ENCODE peak calls at places on chromosomes 13 and 19, in six cellular contexts. M is CD8-positive, alpha-beta T cell; E is cardiac muscle cell; A is heart left ventricle; Q is mammary epithelial cell; F is fibroblast of lung. N is an unnamed sample.

GRCh38 chr13:99865420-99865930 is 106.1 kb downstream of the ZIC5 start:
- DNase-seq in M (no peak), E (no peak), A (no peak), Q (no peak), F (no peak), N (no peak)

GRCh38 chr19:23321953-23322549 is 71.9 kb upstream of the ZNF724 start:
- DNase-seq in M (no peak), E (no peak), A (no peak), Q (no peak), F (no peak), N (no peak)

GRCh38 chr13:45257638-45258338 is 56.9 kb upstream of the KCTD4 start:
- DNase-seq in M (no peak), E (no peak), A (no peak), Q (no peak), F (peak; percentile 57), N (no peak)

GRCh38 chr13:46341112-46341711 is 45.8 kb downstream of the RUBCNL start:
- DNase-seq in M (no peak), E (no peak), A (no peak), Q (peak; percentile 79), F (peak; percentile 74), N (no peak)

GRCh38 chr13:113663934-113664333 is 3.1 kb upstream of the GRK1 start:
- DNase-seq in M (no peak), E (no peak), A (no peak), Q (no peak), F (no peak), N (peak; percentile 26)

GRCh38 chr19:52786078-52786463 is 520 bp downstream of the ZNF600 start:
- DNase-seq in M (no peak), E (peak; percentile 6), A (peak; percentile 62), Q (peak; percentile 30), F (no peak), N (no peak)

GRCh38 chr13:72255908-72256307 is 388.9 kb upstream of the DACH1 start:
- DNase-seq in M (no peak), E (peak; percentile 77), A (no peak), Q (peak; percentile 64), F (peak; percentile 56), N (no peak)

GRCh38 chr13:101127741-101128353 is 288.5 kb downstream of the NALCN start:
- DNase-seq in M (no peak), E (peak; percentile 71), A (no peak), Q (peak; percentile 23), F (peak; percentile 27), N (no peak)

GRCh38 chr13:31965361-31966066 is 66.1 kb upstream of the FRY start:
- DNase-seq in M (no peak), E (no peak), A (no peak), Q (peak; percentile 59), F (peak; percentile 68), N (no peak)

GRCh38 chr19:53977991-53978731 is 13.3 kb upstream of the CACNG6 start:
- DNase-seq in M (no peak), E (peak; percentile 97), A (peak; percentile 81), Q (peak; percentile 22), F (peak; percentile 90), N (no peak)

GRCh38 chr19:14555918-14556661 is 15.8 kb downstream of the NDUFB7 start:
- DNase-seq in M (no peak), E (no peak), A (no peak), Q (peak; percentile 82), F (peak; percentile 79), N (no peak)

GRCh38 chr19:14556662-14557188 is 15.1 kb downstream of the NDUFB7 start:
- DNase-seq in M (peak; percentile 44), E (peak; percentile 85), A (peak; percentile 90), Q (peak; percentile 76), F (peak; percentile 73), N (peak; percentile 90)

GRCh38 chr19:14553042-14553938 is 18.6 kb downstream of the NDUFB7 start:
- DNase-seq in M (no peak), E (no peak), A (no peak), Q (no peak), F (no peak), N (no peak)

GRCh38 chr19:14553939-14554243 is 18.0 kb downstream of the NDUFB7 start:
- DNase-seq in M (no peak), E (no peak), A (no peak), Q (no peak), F (no peak), N (no peak)

GRCh38 chr19:14554382-14554812 is 17.5 kb downstream of the NDUFB7 start:
- DNase-seq in M (no peak), E (no peak), A (no peak), Q (peak; percentile 70), F (no peak), N (no peak)
- TF ChIP-seq CTCF in M (no peak), E (no peak), A (no peak), Q (no peak), F (no peak), N (no peak)

GRCh38 chr19:35256566-35256965 is 7.8 kb downstream of the LSR start:
- DNase-seq in M (no peak), E (no peak), A (no peak), Q (no peak), F (no peak), N (no peak)
- H3K36me3 ChIP-seq in M (peaks cover 22% of the 10 kb centered on the region), E (no peaks in the 10 kb centered on the region), A (no peaks in the 10 kb centered on the region), Q (peaks cover 9% of the 10 kb centered on the region), F (no peaks in the 10 kb centered on the region), N (peaks cover 7% of the 10 kb centered on the region)

GRCh38 chr19:32497386-32497785 is 83.6 kb upstream of the PDCD5 start:
- DNase-seq in M (no peak), E (no peak), A (no peak), Q (no peak), F (no peak), N (no peak)

DNA sequence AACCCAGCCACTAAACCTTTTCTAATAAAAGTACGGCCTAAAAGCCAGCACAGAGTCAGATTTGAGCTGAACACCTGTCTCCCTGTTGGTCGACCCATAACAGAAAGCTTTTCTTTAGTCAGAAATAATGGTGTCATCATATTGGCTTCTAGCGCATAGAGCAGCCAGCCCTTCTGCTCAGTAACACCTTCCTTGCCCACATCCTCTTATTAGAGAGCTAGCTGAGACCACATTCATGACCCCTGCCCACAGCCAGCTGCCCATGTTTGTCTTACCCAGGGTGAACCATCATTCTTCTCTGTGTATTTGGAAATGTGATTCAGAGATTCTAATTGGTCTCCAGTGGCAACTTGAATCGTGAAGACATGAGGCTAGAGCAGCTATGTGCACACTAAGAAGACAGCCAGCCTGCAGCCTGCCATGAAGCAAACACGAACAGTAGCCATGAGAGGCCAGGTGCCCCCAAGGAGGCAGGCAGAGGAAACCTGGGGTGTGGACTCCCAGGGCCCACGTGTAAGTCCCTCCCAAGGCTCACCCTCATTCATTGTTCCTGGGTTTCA is 82.3 kb upstream of the PDCD5 start:
- DNase-seq in M (no peak), E (no peak), A (peak; percentile 43), Q (no peak), F (peak; percentile 2), N (no peak)
- TF ChIP-seq CTCF in M (no peak), E (no peak), A (no peak), Q (no peak), F (no peak), N (no peak)

DNA sequence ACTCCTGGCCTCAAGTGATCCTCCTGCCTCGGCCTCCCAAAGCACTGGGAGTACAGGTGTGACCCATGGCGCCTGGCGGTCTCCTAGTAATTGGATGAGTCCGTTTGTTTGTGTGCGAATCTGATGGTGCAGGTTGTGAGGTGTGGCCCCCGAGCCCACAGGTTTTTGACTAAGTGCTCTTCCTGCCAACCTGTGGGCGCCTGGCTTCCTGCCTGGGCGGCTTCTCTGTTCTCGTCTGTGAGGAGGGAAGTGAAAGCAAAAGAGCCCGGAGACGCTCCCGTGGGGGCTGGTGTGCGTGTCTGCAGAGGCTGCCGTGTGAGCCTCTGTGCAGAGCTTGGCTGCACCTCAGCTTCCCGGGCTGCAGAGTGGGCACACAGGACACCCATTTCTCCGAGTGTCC is 10.0 kb downstream of the ARHGAP45 start:
- DNase-seq in M (peak; percentile 86), E (no peak), A (peak; percentile 88), Q (peak; percentile 77), F (no peak), N (peak; percentile 90)
- H3K36me3 ChIP-seq in M (peaks cover 64% of the 10 kb centered on the region), E (no peaks in the 10 kb centered on the region), A (no peaks in the 10 kb centered on the region), Q (no peaks in the 10 kb centered on the region), F (no peaks in the 10 kb centered on the region), N (no peaks in the 10 kb centered on the region)

GRCh38 chr13:19863323-19864017 is at the start of gene ZMYM5:
- DNase-seq in M (peak; percentile 85), E (peak; percentile 99), A (peak; percentile 100), Q (peak; percentile 99), F (peak; percentile 100), N (peak; percentile 100)
- TF ChIP-seq CTCF in M (no peak), E (no peak), A (no peak), Q (no peak), F (no peak), N (no peak)

DNA sequence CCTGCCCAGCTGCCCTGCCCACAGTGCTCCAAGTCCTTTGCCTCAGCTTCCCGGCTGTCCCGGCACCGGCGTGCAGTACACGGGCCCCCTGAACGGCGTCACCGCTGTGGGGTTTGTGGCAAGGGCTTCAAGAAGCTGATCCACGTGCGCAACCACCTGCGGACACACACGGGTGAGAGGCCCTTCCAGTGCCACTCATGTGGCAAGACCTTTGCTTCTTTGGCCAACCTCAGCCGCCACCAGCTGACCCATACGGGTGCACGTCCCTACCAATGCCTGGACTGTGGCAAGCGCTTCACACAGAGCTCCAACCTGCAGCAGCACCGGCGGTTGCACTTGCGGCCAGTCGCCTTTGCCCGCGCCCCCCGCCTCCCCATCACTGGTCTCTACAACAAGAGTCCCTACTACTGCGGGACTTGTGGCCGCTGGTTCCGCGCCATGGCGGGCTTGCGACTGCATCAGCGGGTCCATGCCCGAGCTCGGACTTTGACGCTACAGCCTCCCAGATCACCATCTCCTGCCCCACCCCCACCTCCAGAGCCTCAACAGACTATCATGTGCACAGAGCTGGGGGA is 5.7 kb downstream of the ZNF526 start:
- DNase-seq in M (no peak), E (no peak), A (no peak), Q (no peak), F (no peak), N (peak; percentile 68)
- H3K36me3 ChIP-seq in M (peaks cover 30% of the 10 kb centered on the region), E (peaks cover 15% of the 10 kb centered on the region), A (peaks cover 67% of the 10 kb centered on the region), Q (peaks cover 24% of the 10 kb centered on the region), F (peaks cover 45% of the 10 kb centered on the region), N (peaks cover 37% of the 10 kb centered on the region)

GRCh38 chr19:46404884-46405658 is 8.3 kb downstream of the CCDC8 start:
- DNase-seq in M (no peak), E (peak; percentile 61), A (peak; percentile 47), Q (no peak), F (no peak), N (peak; percentile 61)
- TF ChIP-seq CTCF in M (no peak), E (peak; percentile 37), A (no peak), Q (peak; percentile 21), F (peak; percentile 39), N (no peak)

GRCh38 chr19:3458229-3458555 is 22.1 kb downstream of the SMIM24 start:
- DNase-seq in M (no peak), E (peak; percentile 39), A (peak; percentile 38), Q (no peak), F (peak; percentile 69), N (no peak)
- H3K36me3 ChIP-seq in M (peaks cover 9% of the 10 kb centered on the region), E (peaks cover 3% of the 10 kb centered on the region), A (peaks cover 58% of the 10 kb centered on the region), Q (peaks cover 10% of the 10 kb centered on the region), F (peaks cover 30% of the 10 kb centered on the region), N (peaks cover 22% of the 10 kb centered on the region)